ENCODE peak calls at places on chromosome 7, in nine cellular contexts. Q is A549; S is stomach; C is sigmoid colon; Z is effector memory CD4-positive, alpha-beta T cell; E is SK-N-SH; K is gastrocnemius medialis; A is tibial nerve; L is psoas muscle. W is an unnamed sample.

GRCh38 chr7:17822557-17823173 is 117.6 kb downstream of the SNX13 start:
- DNase-seq in Q (no peak), S (no peak), C (no peak), Z (no peak), E (no peak), K (no peak), A (no peak), L (no peak), W (no peak)

GRCh38 chr7:84002348-84002747 is 192.2 kb downstream of the SEMA3A start:
- DNase-seq in Q (no peak), S (no peak), C (no peak), Z (no peak), E (no peak), K (no peak), A (no peak), L (no peak), W (no peak)

GRCh38 chr7:142460402-142461117 is 202.7 kb upstream of the PRSS58 start:
- DNase-seq in Q (no peak), S (no peak), C (no peak), Z (no peak), E (no peak), K (no peak), A (no peak), L (no peak), W (no peak)

GRCh38 chr7:36165059-36165458 is 12.0 kb downstream of the EEPD1 start:
- DNase-seq in Q (no peak), S (no peak), C (no peak), Z (no peak), E (no peak), K (no peak), A (no peak), L (no peak), W (no peak)

GRCh38 chr7:88072036-88072714 is 138.1 kb downstream of the ADAM22 start:
- DNase-seq in Q (no peak), S (no peak), C (no peak), Z (no peak), E (no peak), K (no peak), A (no peak), L (no peak), W (no peak)

GRCh38 chr7:41287559-41288335 is 415.1 kb downstream of the INHBA start:
- DNase-seq in Q (no peak), S (no peak), C (no peak), Z (no peak), E (no peak), K (no peak), A (no peak), L (no peak), W (no peak)

GRCh38 chr7:102146989-102147388 is 139.7 kb upstream of the SH2B2 start:
- DNase-seq in Q (no peak), S (no peak), C (no peak), Z (no peak), E (no peak), K (peak), A (peak), L (peak), W (no peak)

GRCh38 chr7:117731455-117731854 is 141.8 kb downstream of the CTTNBP2 start:
- DNase-seq in Q (peak), S (no peak), C (no peak), Z (no peak), E (no peak), K (no peak), A (no peak), L (no peak), W (no peak)

GRCh38 chr7:39664057-39664456 is 40.7 kb downstream of the RALA start:
- DNase-seq in Q (no peak), S (no peak), C (no peak), Z (no peak), E (no peak), K (no peak), A (no peak), L (no peak), W (no peak)

GRCh38 chr7:37267251-37267650 is 181.4 kb downstream of the ELMO1 start:
- DNase-seq in Q (no peak), S (no peak), C (no peak), Z (no peak), E (no peak), K (no peak), A (no peak), L (no peak), W (no peak)

GRCh38 chr7:100171087-100171681 is 2.8 kb upstream of the GAL3ST4 start:
- DNase-seq in Q (no peak), S (no peak), C (no peak), Z (peak), E (no peak), K (no peak), A (no peak), L (peak), W (no peak)

GRCh38 chr7:140654661-140655060 is 14.0 kb upstream of the DENND2A start:
- DNase-seq in Q (no peak), S (no peak), C (peak), Z (no peak), E (no peak), K (no peak), A (no peak), L (no peak), W (no peak)

GRCh38 chr7:32680259-32681173 is 185.2 kb downstream of the AVL9 start:
- DNase-seq in Q (no peak), S (peak), C (no peak), Z (no peak), E (no peak), K (no peak), A (no peak), L (no peak), W (no peak)

GRCh38 chr7:39712746-39713145 is 89.4 kb downstream of the RALA start:
- DNase-seq in Q (no peak), S (no peak), C (no peak), Z (no peak), E (no peak), K (no peak), A (no peak), L (no peak), W (no peak)

GRCh38 chr7:138745189-138745588 is 44.0 kb upstream of the SVOPL start:
- DNase-seq in Q (no peak), S (no peak), C (no peak), Z (no peak), E (no peak), K (no peak), A (no peak), L (no peak), W (no peak)

GRCh38 chr7:38558786-38559185 is 72.4 kb downstream of the AMPH start:
- DNase-seq in Q (no peak), S (no peak), C (no peak), Z (no peak), E (no peak), K (no peak), A (no peak), L (no peak), W (no peak)

GRCh38 chr7:158421394-158421793 is 166.2 kb downstream of the PTPRN2 start:
- DNase-seq in Q (no peak), S (no peak), C (no peak), Z (no peak), E (no peak), K (no peak), A (no peak), L (no peak), W (no peak)

GRCh38 chr7:129739427-129739826 is 127.9 kb downstream of the NRF1 start:
- DNase-seq in Q (no peak), S (no peak), C (no peak), Z (no peak), E (no peak), K (peak), A (no peak), L (peak), W (no peak)

GRCh38 chr7:101636822-101637623 is 7.9 kb upstream of the MYL10 start:
- DNase-seq in Q (no peak), S (no peak), C (no peak), Z (no peak), E (peak), K (no peak), A (no peak), L (no peak), W (no peak)

GRCh38 chr7:101124376-101125056 is 2.4 kb upstream of the SERPINE1 start:
- DNase-seq in Q (peak), S (no peak), C (no peak), Z (no peak), E (no peak), K (no peak), A (no peak), L (no peak), W (no peak)

GRCh38 chr7:47326220-47326619 is 255.7 kb downstream of the TNS3 start:
- DNase-seq in Q (no peak), S (no peak), C (no peak), Z (no peak), E (no peak), K (no peak), A (no peak), L (no peak), W (no peak)

GRCh38 chr7:155208681-155209477 is 88.8 kb upstream of the INSIG1 start:
- DNase-seq in Q (peak), S (no peak), C (no peak), Z (no peak), E (no peak), K (no peak), A (no peak), L (no peak), W (no peak)

GRCh38 chr7:150856303-150857275 is 4.3 kb downstream of the AOC1 start:
- DNase-seq in Q (no peak), S (no peak), C (peak), Z (no peak), E (no peak), K (no peak), A (no peak), L (no peak), W (no peak)

GRCh38 chr7:69349291-69349690 is 249.0 kb upstream of the AUTS2 start:
- DNase-seq in Q (no peak), S (no peak), C (no peak), Z (no peak), E (no peak), K (no peak), A (no peak), L (no peak), W (no peak)

GRCh38 chr7:20598479-20599419 is 16.7 kb upstream of the ABCB5 start:
- DNase-seq in Q (peak), S (no peak), C (no peak), Z (no peak), E (peak), K (no peak), A (peak), L (no peak), W (no peak)

GRCh38 chr7:80231719-80232118 is 97.1 kb downstream of the GNAI1 start:
- DNase-seq in Q (peak), S (no peak), C (no peak), Z (no peak), E (no peak), K (no peak), A (no peak), L (no peak), W (no peak)

GRCh38 chr7:1492221-1492620 is 12.0 kb downstream of the INTS1 start:
- DNase-seq in Q (no peak), S (no peak), C (no peak), Z (no peak), E (no peak), K (no peak), A (no peak), L (no peak), W (no peak)

GRCh38 chr7:134669845-134670373 is 23.3 kb downstream of the BPGM start:
- DNase-seq in Q (peak), S (peak), C (no peak), Z (peak), E (peak), K (no peak), A (no peak), L (peak), W (no peak)

GRCh38 chr7:50534690-50535290 is 30.4 kb downstream of the DDC start:
- DNase-seq in Q (peak), S (no peak), C (no peak), Z (no peak), E (peak), K (no peak), A (no peak), L (no peak), W (no peak)

GRCh38 chr7:38373155-38373554 is 99.7 kb upstream of the TARP start:
- DNase-seq in Q (no peak), S (no peak), C (no peak), Z (no peak), E (no peak), K (no peak), A (no peak), L (peak), W (no peak)

GRCh38 chr7:155739538-155740140 is 72.6 kb downstream of the SHH start:
- DNase-seq in Q (no peak), S (no peak), C (peak), Z (no peak), E (no peak), K (no peak), A (no peak), L (no peak), W (no peak)

DNA sequence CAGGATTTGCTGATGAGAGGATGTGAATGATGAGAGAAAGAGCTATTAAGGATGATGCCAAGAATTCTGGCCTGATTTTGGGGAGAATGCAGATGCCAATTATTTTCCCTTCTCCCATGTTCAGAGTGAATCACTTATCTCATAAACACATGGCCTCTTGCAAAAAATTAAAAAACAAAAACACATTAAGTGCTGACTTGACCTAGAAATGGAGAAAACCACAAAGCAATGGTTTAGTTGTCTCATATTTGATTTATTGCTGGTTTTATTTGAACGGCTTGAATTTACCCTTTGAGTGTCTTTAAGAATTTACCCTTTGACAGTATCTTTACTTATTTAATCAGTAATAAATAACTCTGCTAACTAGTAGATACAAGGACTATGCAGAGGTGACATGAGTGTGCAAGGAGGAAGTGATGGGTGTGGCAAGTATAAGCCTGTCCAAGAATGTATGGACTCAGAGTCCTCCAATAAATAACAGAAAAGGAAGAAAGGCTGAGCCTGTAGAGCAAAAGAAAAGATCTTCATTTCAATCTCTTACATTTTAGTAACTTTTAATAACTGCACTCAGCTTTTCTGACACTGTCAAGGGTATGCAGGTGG is 68.2 kb upstream of the GSDME start:
- DNase-seq in Q (peak), S (no peak), C (no peak), Z (no peak), E (no peak), K (no peak), A (no peak), L (no peak), W (no peak)
- H3K27ac ChIP-seq in Q (peak), S (peak), C (peak), Z (no peak), E (peak), K (no peak), A (peak), L (no peak), W (no peak)

DNA sequence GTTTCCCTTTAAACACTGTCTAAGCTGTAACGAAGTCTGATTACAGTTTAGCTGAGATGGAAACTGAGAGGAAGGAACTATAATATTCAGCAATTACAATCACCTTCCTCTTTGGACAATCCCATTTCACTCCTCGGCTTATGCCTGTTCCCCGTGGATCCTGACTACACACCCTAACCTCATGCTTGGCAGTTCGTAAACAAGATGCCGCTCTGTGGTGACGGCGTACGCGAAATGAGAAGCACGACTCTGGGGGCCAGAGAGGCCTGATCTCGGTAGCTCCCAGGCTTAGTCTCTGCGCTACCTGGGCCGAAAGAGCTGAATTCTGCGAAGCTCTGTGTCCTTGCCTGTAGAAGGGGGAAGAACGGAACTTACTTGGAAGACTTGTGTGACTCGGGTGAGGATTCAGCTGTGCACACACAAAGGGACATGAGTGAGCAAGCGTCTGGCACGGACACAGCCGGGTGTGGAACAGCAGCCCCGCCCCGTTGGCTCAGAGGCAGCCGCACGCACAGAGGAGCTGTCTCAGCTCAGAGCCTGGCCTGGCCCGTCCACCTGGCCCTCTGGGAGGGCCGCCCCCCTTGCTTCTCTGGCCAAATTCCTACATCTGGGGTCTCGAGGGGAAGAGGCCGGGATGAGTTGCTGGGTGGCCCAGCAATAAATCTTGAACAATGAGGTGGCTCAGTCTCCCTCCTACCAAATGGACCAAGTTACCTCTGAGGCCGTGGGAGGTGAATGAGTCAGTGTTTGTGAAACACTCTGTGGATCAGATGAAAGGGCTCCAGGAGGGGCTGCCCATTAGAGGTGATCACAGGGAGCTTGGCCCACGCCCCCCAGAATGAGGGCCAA is 83.9 kb downstream of the PDGFA start:
- DNase-seq in Q (peak), S (peak), C (peak), Z (no peak), E (no peak), K (no peak), A (no peak), L (peak), W (no peak)
- H3K27ac ChIP-seq in Q (peak), S (peak), C (no peak), Z (no peak), E (no peak), K (no peak), A (no peak), L (no peak), W (no peak)

DNA sequence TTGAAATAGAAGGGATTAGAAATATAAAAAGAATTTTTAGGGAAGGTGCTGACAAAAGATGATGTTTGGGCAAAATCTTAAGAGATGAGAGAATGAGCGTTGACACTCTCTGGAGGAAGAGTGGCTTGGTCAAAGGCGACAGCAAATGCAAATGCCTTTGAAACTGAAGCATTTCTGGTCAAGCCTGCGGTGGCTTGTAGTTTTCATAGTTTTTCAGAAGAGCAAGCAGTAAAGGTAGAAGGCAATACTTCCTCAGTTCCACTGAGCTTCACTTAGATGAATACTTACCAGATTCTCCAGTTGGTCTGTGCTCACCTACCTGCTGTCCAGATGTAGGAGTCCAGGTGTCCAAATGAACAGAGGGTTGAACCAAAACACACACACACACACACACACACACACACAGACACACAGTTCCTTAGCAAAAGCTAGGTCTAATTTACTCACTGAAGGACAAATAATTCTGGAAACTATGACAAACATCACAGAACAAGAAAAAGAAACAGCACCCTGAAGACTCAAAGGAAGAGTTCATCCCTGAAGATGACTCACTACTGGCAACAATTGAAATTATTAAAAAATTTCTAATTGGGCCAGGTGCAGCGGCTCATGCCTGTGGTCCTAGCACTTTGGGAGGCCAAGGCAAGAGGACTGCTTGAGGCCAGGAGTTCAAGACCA is 12.1 kb upstream of the STK17A start:
- DNase-seq in Q (no peak), S (no peak), C (no peak), Z (no peak), E (no peak), K (no peak), A (no peak), L (no peak), W (no peak)
- H3K27ac ChIP-seq in Q (no peak), S (no peak), C (no peak), Z (no peak), E (no peak), K (no peak), A (no peak), L (no peak), W (no peak)

GRCh38 chr7:28105234-28105633 is 75.4 kb downstream of the JAZF1 start:
- DNase-seq in Q (no peak), S (no peak), C (no peak), Z (no peak), E (no peak), K (no peak), A (no peak), L (no peak), W (no peak)

GRCh38 chr7:28103984-28104628 is 76.5 kb downstream of the JAZF1 start:
- DNase-seq in Q (no peak), S (peak), C (no peak), Z (no peak), E (no peak), K (no peak), A (no peak), L (no peak), W (no peak)

GRCh38 chr7:28106316-28106957 is 74.2 kb downstream of the JAZF1 start:
- DNase-seq in Q (no peak), S (no peak), C (no peak), Z (no peak), E (no peak), K (peak), A (no peak), L (peak), W (no peak)

GRCh38 chr7:28104811-28105210 is 75.8 kb downstream of the JAZF1 start:
- DNase-seq in Q (no peak), S (no peak), C (no peak), Z (no peak), E (no peak), K (no peak), A (no peak), L (no peak), W (no peak)

GRCh38 chr7:28102778-28103177 is 77.8 kb downstream of the JAZF1 start:
- DNase-seq in Q (peak), S (no peak), C (peak), Z (no peak), E (no peak), K (peak), A (no peak), L (peak), W (no peak)
- H3K27ac ChIP-seq in Q (no peak), S (no peak), C (no peak), Z (no peak), E (no peak), K (peak), A (no peak), L (no peak), W (no peak)

GRCh38 chr7:30852360-30852709 is 59.3 kb upstream of the AQP1 start:
- DNase-seq in Q (no peak), S (no peak), C (no peak), Z (no peak), E (no peak), K (no peak), A (no peak), L (no peak), W (no peak)
- H3K27ac ChIP-seq in Q (no peak), S (peak), C (peak), Z (no peak), E (no peak), K (peak), A (peak), L (peak), W (no peak)

GRCh38 chr7:7454000-7454399 is 81.7 kb downstream of the COL28A1 start:
- DNase-seq in Q (no peak), S (no peak), C (no peak), Z (no peak), E (no peak), K (no peak), A (no peak), L (no peak), W (no peak)
- H3K27ac ChIP-seq in Q (no peak), S (peak), C (no peak), Z (no peak), E (no peak), K (no peak), A (no peak), L (no peak), W (no peak)

GRCh38 chr7:2507917-2508306 is 11.7 kb upstream of the LFNG start:
- DNase-seq in Q (no peak), S (no peak), C (no peak), Z (no peak), E (no peak), K (no peak), A (no peak), L (no peak), W (no peak)

GRCh38 chr7:2505401-2505800 is 14.2 kb upstream of the LFNG start:
- DNase-seq in Q (no peak), S (no peak), C (no peak), Z (no peak), E (no peak), K (no peak), A (no peak), L (no peak), W (no peak)

GRCh38 chr7:2509298-2509906 is 10.2 kb upstream of the LFNG start:
- DNase-seq in Q (no peak), S (no peak), C (no peak), Z (no peak), E (no peak), K (no peak), A (no peak), L (no peak), W (no peak)

GRCh38 chr7:2508327-2509231 is 11.0 kb upstream of the LFNG start:
- DNase-seq in Q (no peak), S (no peak), C (peak), Z (peak), E (no peak), K (peak), A (peak), L (peak), W (no peak)

GRCh38 chr7:2507208-2507916 is 12.2 kb upstream of the LFNG start:
- DNase-seq in Q (no peak), S (no peak), C (no peak), Z (no peak), E (no peak), K (no peak), A (no peak), L (no peak), W (no peak)
- H3K27ac ChIP-seq in Q (no peak), S (no peak), C (no peak), Z (peak), E (no peak), K (no peak), A (no peak), L (no peak), W (no peak)

GRCh38 chr7:111438369-111439289 is 123.7 kb downstream of the IMMP2L start:
- DNase-seq in Q (peak), S (no peak), C (no peak), Z (no peak), E (no peak), K (no peak), A (no peak), L (no peak), W (no peak)
- H3K27ac ChIP-seq in Q (no peak), S (no peak), C (no peak), Z (no peak), E (no peak), K (no peak), A (no peak), L (no peak), W (no peak)

W was measured in caudate nucleus.